ENCODE peak calls at places on chromosome 18, in eight cellular contexts. One of them, this sample, is unnamed.
A peak's percentile ranks its signal among the peaks of the same experiment; 100 is the strongest.

GRCh38 chr18:36734589-36734988 is 94.2 kb downstream of the TPGS2 start:
- DNase-seq in activated CD8-positive, alpha-beta memory T cell treated with anti-CD3 and anti-CD28 coated beads for 24 hours: no peak
- DNase-seq in iPS-NIHi11: no peak
- DNase-seq in PC-9: no peak
- DNase-seq in kidney epithelial cell: no peak
- DNase-seq in activated naive CD4-positive, alpha-beta T cell: no peak
- DNase-seq in Kasumi-1: no peak
- DNase-seq in stimulated activated CD8-positive, alpha-beta memory T cell treated with anti-CD3 and anti-CD28 coated beads, Interleukin-4, amount 100 ng/mL, for 1 hour: no peak
- DNase-seq in this sample: no peak

GRCh38 chr18:11667578-11667977 is 21.5 kb upstream of the GNAL start:
- DNase-seq in iPS-NIHi11: no peak
- DNase-seq in kidney epithelial cell: no peak
- DNase-seq in Kasumi-1: no peak
- DNase-seq in activated naive CD4-positive, alpha-beta T cell: no peak
- DNase-seq in PC-9: no peak
- DNase-seq in activated CD8-positive, alpha-beta memory T cell treated with anti-CD3 and anti-CD28 coated beads for 24 hours: no peak
- DNase-seq in stimulated activated CD8-positive, alpha-beta memory T cell treated with anti-CD3 and anti-CD28 coated beads, Interleukin-4, amount 100 ng/mL, for 1 hour: no peak
- DNase-seq in this sample: peak; percentile 15

GRCh38 chr18:7926526-7926925 is 359.4 kb downstream of the PTPRM start:
- DNase-seq in Kasumi-1: no peak
- DNase-seq in activated CD8-positive, alpha-beta memory T cell treated with anti-CD3 and anti-CD28 coated beads for 24 hours: no peak
- DNase-seq in activated naive CD4-positive, alpha-beta T cell: no peak
- DNase-seq in iPS-NIHi11: peak; percentile 47
- DNase-seq in kidney epithelial cell: peak; percentile 44
- DNase-seq in PC-9: no peak
- DNase-seq in stimulated activated CD8-positive, alpha-beta memory T cell treated with anti-CD3 and anti-CD28 coated beads, Interleukin-4, amount 100 ng/mL, for 1 hour: no peak
- DNase-seq in this sample: no peak

GRCh38 chr18:75836516-75836915 is 409.0 kb upstream of the SMIM21 start:
- DNase-seq in Kasumi-1: no peak
- DNase-seq in PC-9: no peak
- DNase-seq in activated naive CD4-positive, alpha-beta T cell: no peak
- DNase-seq in activated CD8-positive, alpha-beta memory T cell treated with anti-CD3 and anti-CD28 coated beads for 24 hours: no peak
- DNase-seq in iPS-NIHi11: no peak
- DNase-seq in kidney epithelial cell: no peak
- DNase-seq in stimulated activated CD8-positive, alpha-beta memory T cell treated with anti-CD3 and anti-CD28 coated beads, Interleukin-4, amount 100 ng/mL, for 1 hour: no peak
- DNase-seq in this sample: peak; percentile 10

GRCh38 chr18:65751145-65752085 is 603 bp downstream of the CDH7 start:
- DNase-seq in PC-9: no peak
- DNase-seq in iPS-NIHi11: peak; percentile 58
- DNase-seq in stimulated activated CD8-positive, alpha-beta memory T cell treated with anti-CD3 and anti-CD28 coated beads, Interleukin-4, amount 100 ng/mL, for 1 hour: no peak
- DNase-seq in activated naive CD4-positive, alpha-beta T cell: no peak
- DNase-seq in activated CD8-positive, alpha-beta memory T cell treated with anti-CD3 and anti-CD28 coated beads for 24 hours: no peak
- DNase-seq in Kasumi-1: no peak
- DNase-seq in kidney epithelial cell: no peak
- DNase-seq in this sample: no peak

GRCh38 chr18:59013744-59014143 is 125.9 kb upstream of the SEC11C start:
- DNase-seq in Kasumi-1: no peak
- DNase-seq in activated naive CD4-positive, alpha-beta T cell: no peak
- DNase-seq in kidney epithelial cell: no peak
- DNase-seq in PC-9: no peak
- DNase-seq in activated CD8-positive, alpha-beta memory T cell treated with anti-CD3 and anti-CD28 coated beads for 24 hours: no peak
- DNase-seq in iPS-NIHi11: no peak
- DNase-seq in stimulated activated CD8-positive, alpha-beta memory T cell treated with anti-CD3 and anti-CD28 coated beads, Interleukin-4, amount 100 ng/mL, for 1 hour: no peak
- DNase-seq in this sample: no peak

GRCh38 chr18:493974-494601 is 6.4 kb downstream of the COLEC12 start:
- DNase-seq in activated naive CD4-positive, alpha-beta T cell: no peak
- DNase-seq in stimulated activated CD8-positive, alpha-beta memory T cell treated with anti-CD3 and anti-CD28 coated beads, Interleukin-4, amount 100 ng/mL, for 1 hour: no peak
- DNase-seq in PC-9: no peak
- DNase-seq in activated CD8-positive, alpha-beta memory T cell treated with anti-CD3 and anti-CD28 coated beads for 24 hours: no peak
- DNase-seq in kidney epithelial cell: no peak
- DNase-seq in iPS-NIHi11: no peak
- DNase-seq in Kasumi-1: no peak
- DNase-seq in this sample: no peak

GRCh38 chr18:55557211-55557610 is 30.8 kb downstream of the TCF4 start:
- DNase-seq in kidney epithelial cell: no peak
- DNase-seq in Kasumi-1: no peak
- DNase-seq in activated naive CD4-positive, alpha-beta T cell: no peak
- DNase-seq in PC-9: no peak
- DNase-seq in iPS-NIHi11: no peak
- DNase-seq in stimulated activated CD8-positive, alpha-beta memory T cell treated with anti-CD3 and anti-CD28 coated beads, Interleukin-4, amount 100 ng/mL, for 1 hour: no peak
- DNase-seq in activated CD8-positive, alpha-beta memory T cell treated with anti-CD3 and anti-CD28 coated beads for 24 hours: no peak
- DNase-seq in this sample: no peak

GRCh38 chr18:50039736-50040135 is 155.2 kb downstream of the MYO5B start:
- DNase-seq in stimulated activated CD8-positive, alpha-beta memory T cell treated with anti-CD3 and anti-CD28 coated beads, Interleukin-4, amount 100 ng/mL, for 1 hour: no peak
- DNase-seq in kidney epithelial cell: no peak
- DNase-seq in activated naive CD4-positive, alpha-beta T cell: no peak
- DNase-seq in PC-9: no peak
- DNase-seq in activated CD8-positive, alpha-beta memory T cell treated with anti-CD3 and anti-CD28 coated beads for 24 hours: no peak
- DNase-seq in iPS-NIHi11: no peak
- DNase-seq in Kasumi-1: no peak
- DNase-seq in this sample: no peak

GRCh38 chr18:73950116-73950705 is 197.4 kb downstream of the FBXO15 start:
- DNase-seq in iPS-NIHi11: no peak
- DNase-seq in kidney epithelial cell: no peak
- DNase-seq in PC-9: no peak
- DNase-seq in activated naive CD4-positive, alpha-beta T cell: no peak
- DNase-seq in activated CD8-positive, alpha-beta memory T cell treated with anti-CD3 and anti-CD28 coated beads for 24 hours: no peak
- DNase-seq in Kasumi-1: no peak
- DNase-seq in stimulated activated CD8-positive, alpha-beta memory T cell treated with anti-CD3 and anti-CD28 coated beads, Interleukin-4, amount 100 ng/mL, for 1 hour: no peak
- DNase-seq in this sample: no peak

GRCh38 chr18:778194-779007 is 33.6 kb downstream of the YES1 start:
- DNase-seq in kidney epithelial cell: no peak
- DNase-seq in iPS-NIHi11: no peak
- DNase-seq in activated CD8-positive, alpha-beta memory T cell treated with anti-CD3 and anti-CD28 coated beads for 24 hours: no peak
- DNase-seq in activated naive CD4-positive, alpha-beta T cell: no peak
- DNase-seq in PC-9: no peak
- DNase-seq in Kasumi-1: no peak
- DNase-seq in stimulated activated CD8-positive, alpha-beta memory T cell treated with anti-CD3 and anti-CD28 coated beads, Interleukin-4, amount 100 ng/mL, for 1 hour: no peak
- DNase-seq in this sample: no peak

GRCh38 chr18:42953306-42953705 is 162.2 kb downstream of the RIT2 start:
- DNase-seq in kidney epithelial cell: no peak
- DNase-seq in activated CD8-positive, alpha-beta memory T cell treated with anti-CD3 and anti-CD28 coated beads for 24 hours: no peak
- DNase-seq in stimulated activated CD8-positive, alpha-beta memory T cell treated with anti-CD3 and anti-CD28 coated beads, Interleukin-4, amount 100 ng/mL, for 1 hour: no peak
- DNase-seq in Kasumi-1: no peak
- DNase-seq in iPS-NIHi11: no peak
- DNase-seq in PC-9: no peak
- DNase-seq in activated naive CD4-positive, alpha-beta T cell: no peak
- DNase-seq in this sample: no peak

This sample was measured in lung.